ENCODE peak calls at places on chromosomes 13 and 19, in seven cellular contexts. U is AG04450, S is colonic mucosa, M is GM23338, K is adrenal gland, J is HCT116, Y is H54. R is an unnamed sample.

GRCh38 chr19:47399198-47399597 is 20.1 kb downstream of the MEIS3 start:
- DNase-seq in U (no peak), S (no peak), M (peak), K (no peak), J (no peak), Y (no peak), R (no peak)

GRCh38 chr19:49894879-49895565 is 1.7 kb downstream of the IL4I1 start:
- DNase-seq in U (no peak), S (no peak), M (no peak), K (no peak), J (no peak), Y (no peak), R (no peak)

GRCh38 chr19:850221-850978 is 1.7 kb upstream of the ELANE start:
- DNase-seq in U (peak), S (peak), M (peak), K (peak), J (no peak), Y (peak), R (peak)

GRCh38 chr19:56091751-56092546 is 29.1 kb downstream of the ZNF787 start:
- DNase-seq in U (no peak), S (no peak), M (no peak), K (no peak), J (no peak), Y (no peak), R (no peak)

GRCh38 chr13:111115841-111116500 is 861 bp downstream of the ARHGEF7 start:
- DNase-seq in U (peak), S (no peak), M (peak), K (peak), J (no peak), Y (no peak), R (peak)

GRCh38 chr13:80340643-80341097 is 256 bp downstream of the SPRY2 start:
- DNase-seq in U (no peak), S (no peak), M (no peak), K (no peak), J (no peak), Y (no peak), R (peak)

GRCh38 chr13:112968380-112968909 is 569 bp upstream of the MCF2L start:
- DNase-seq in U (no peak), S (peak), M (peak), K (no peak), J (no peak), Y (no peak), R (peak)

GRCh38 chr13:94272038-94272437 is 207.4 kb downstream of the DCT start:
- DNase-seq in U (peak), S (no peak), M (no peak), K (no peak), J (no peak), Y (no peak), R (no peak)

GRCh38 chr13:110108348-110109139 is 198.4 kb downstream of the COL4A1 start:
- DNase-seq in U (peak), S (peak), M (peak), K (peak), J (peak), Y (peak), R (peak)

GRCh38 chr19:6925801-6926751 is 38.7 kb downstream of the ADGRE1 start:
- DNase-seq in U (no peak), S (no peak), M (peak), K (no peak), J (no peak), Y (peak), R (no peak)

GRCh38 chr13:27975579-27976361 is 6.7 kb upstream of the CDX2 start:
- DNase-seq in U (no peak), S (no peak), M (no peak), K (no peak), J (no peak), Y (no peak), R (no peak)

GRCh38 chr13:106471957-106472543 is 63.4 kb downstream of the EFNB2 start:
- DNase-seq in U (peak), S (peak), M (peak), K (peak), J (peak), Y (peak), R (peak)

GRCh38 chr19:46660008-46660517 is 919 bp downstream of the DACT3 start:
- DNase-seq in U (no peak), S (no peak), M (peak), K (peak), J (no peak), Y (no peak), R (peak)

GRCh38 chr19:40690699-40691420 is 409 bp upstream of the NUMBL start:
- DNase-seq in U (peak), S (peak), M (peak), K (peak), J (peak), Y (peak), R (peak)

GRCh38 chr19:43430142-43430710 is 15.5 kb downstream of the TEX101 start:
- DNase-seq in U (no peak), S (peak), M (peak), K (no peak), J (no peak), Y (no peak), R (no peak)

GRCh38 chr19:10259162-10259905 is 7.3 kb downstream of the MRPL4 start:
- DNase-seq in U (peak), S (peak), M (peak), K (peak), J (peak), Y (peak), R (peak)

GRCh38 chr13:30718661-30719520 is 16.5 kb upstream of the ALOX5AP start:
- DNase-seq in U (peak), S (no peak), M (no peak), K (no peak), J (peak), Y (peak), R (no peak)

GRCh38 chr19:1132625-1133383 is 29.0 kb downstream of the GPX4 start:
- DNase-seq in U (no peak), S (no peak), M (no peak), K (peak), J (no peak), Y (no peak), R (no peak)

GRCh38 chr19:32150605-32151004 is 194.8 kb upstream of the ZNF507 start:
- DNase-seq in U (no peak), S (no peak), M (no peak), K (no peak), J (no peak), Y (no peak), R (no peak)

R was measured in mucosa of gallbladder.